ENCODE peak calls at places on chromosome 2, in five cellular contexts. E is AG04450, K is Peyer's patch, Z is spleen, U is heart left ventricle. S is an unnamed sample.

GRCh38 chr2:117470311-117471095 is 344.0 kb upstream of the DDX18 start:
- DNase-seq in E (no peak), K (no peak), Z (no peak), U (no peak), S (no peak)

GRCh38 chr2:175690113-175690716 is 311.9 kb downstream of the LNPK start:
- DNase-seq in E (peak), K (no peak), Z (no peak), U (peak), S (no peak)

GRCh38 chr2:217966399-217967068 is 36.3 kb downstream of the TNS1 start:
- DNase-seq in E (no peak), K (no peak), Z (no peak), U (no peak), S (no peak)

GRCh38 chr2:96225016-96225533 is 16.4 kb upstream of the STARD7 start:
- DNase-seq in E (no peak), K (no peak), Z (no peak), U (no peak), S (no peak)

GRCh38 chr2:111624401-111625156 is 259.4 kb downstream of the ANAPC1 start:
- DNase-seq in E (peak), K (no peak), Z (no peak), U (no peak), S (no peak)

GRCh38 chr2:62325398-62325797 is 129.5 kb downstream of the B3GNT2 start:
- DNase-seq in E (no peak), K (no peak), Z (no peak), U (no peak), S (no peak)

GRCh38 chr2:121650554-121650930 is 1.3 kb upstream of the CLASP1 start:
- DNase-seq in E (no peak), K (peak), Z (no peak), U (no peak), S (no peak)

GRCh38 chr2:223995569-223995968 is 38.3 kb downstream of the MRPL44 start:
- DNase-seq in E (no peak), K (no peak), Z (no peak), U (no peak), S (no peak)

GRCh38 chr2:99691931-99692330 is 202.1 kb upstream of the REV1 start:
- DNase-seq in E (no peak), K (no peak), Z (no peak), U (peak), S (peak)

GRCh38 chr2:221716434-221717303 is 144.6 kb upstream of the EPHA4 start:
- DNase-seq in E (no peak), K (no peak), Z (no peak), U (no peak), S (no peak)

GRCh38 chr2:163142618-163143017 is 304.1 kb upstream of the KCNH7 start:
- DNase-seq in E (no peak), K (no peak), Z (no peak), U (no peak), S (no peak)

GRCh38 chr2:159145745-159146359 is 140.7 kb downstream of the WDSUB1 start:
- DNase-seq in E (no peak), K (no peak), Z (no peak), U (no peak), S (no peak)

GRCh38 chr2:64659252-64659651 is 5.5 kb upstream of the SERTAD2 start:
- DNase-seq in E (no peak), K (no peak), Z (no peak), U (no peak), S (no peak)

GRCh38 chr2:228777855-228778355 is 493.2 kb downstream of the PID1 start:
- DNase-seq in E (no peak), K (no peak), Z (no peak), U (no peak), S (no peak)

GRCh38 chr2:72361516-72361915 is 213.9 kb upstream of the CYP26B1 start:
- DNase-seq in E (no peak), K (no peak), Z (no peak), U (no peak), S (no peak)

GRCh38 chr2:236045264-236046235 is 122.6 kb downstream of the GBX2 start:
- DNase-seq in E (no peak), K (no peak), Z (peak), U (no peak), S (no peak)

GRCh38 chr2:72330673-72331072 is 183.0 kb upstream of the CYP26B1 start:
- DNase-seq in E (no peak), K (no peak), Z (no peak), U (no peak), S (no peak)

GRCh38 chr2:118296663-118297062 is 208.4 kb downstream of the INSIG2 start:
- DNase-seq in E (no peak), K (no peak), Z (no peak), U (no peak), S (no peak)

GRCh38 chr2:198168651-198169050 is 364.3 kb downstream of the PLCL1 start:
- DNase-seq in E (no peak), K (no peak), Z (no peak), U (no peak), S (no peak)

GRCh38 chr2:178298785-178299212 is 104.5 kb downstream of the OSBPL6 start:
- DNase-seq in E (no peak), K (no peak), Z (no peak), U (no peak), S (no peak)

GRCh38 chr2:112958428-112959108 is 19.2 kb upstream of the IL36G start:
- DNase-seq in E (peak), K (no peak), Z (no peak), U (no peak), S (no peak)

GRCh38 chr2:4745596-4745995 is 946.6 kb upstream of the SOX11 start:
- DNase-seq in E (no peak), K (no peak), Z (no peak), U (no peak), S (no peak)

GRCh38 chr2:215898363-215898762 is 115.0 kb downstream of the MREG start:
- DNase-seq in E (no peak), K (no peak), Z (no peak), U (no peak), S (no peak)

GRCh38 chr2:36812196-36812595 is 115.7 kb downstream of the VIT start:
- DNase-seq in E (no peak), K (no peak), Z (no peak), U (no peak), S (no peak)

GRCh38 chr2:233690444-233690843 is 2.2 kb upstream of the UGT1A6 start:
- DNase-seq in E (no peak), K (no peak), Z (no peak), U (no peak), S (no peak)
- H3K27ac ChIP-seq in E (no peak), K (no peak), Z (no peak), U (no peak), S (no peak)

GRCh38 chr2:207230261-207231105 is 64.7 kb upstream of the KLF7 start:
- DNase-seq in E (no peak), K (no peak), Z (no peak), U (no peak), S (no peak)
- TF ChIP-seq CTCF in E (peak), K (no peak), Z (no peak), U (peak), S (peak)

GRCh38 chr2:233075141-233075965 is 15.2 kb downstream of the INPP5D start:
- DNase-seq in E (no peak), K (peak), Z (peak), U (no peak), S (no peak)
- H3K27ac ChIP-seq in E (no peak), K (peak), Z (peak), U (no peak), S (no peak)

GRCh38 chr2:154686162-154686561 is 12.3 kb upstream of the KCNJ3 start:
- DNase-seq in E (no peak), K (no peak), Z (no peak), U (no peak), S (no peak)
- TF ChIP-seq CTCF in E (no peak), K (no peak), Z (no peak), U (no peak), S (no peak)

S was measured in psoas muscle.